ENCODE peak calls at places on chromosomes 11 and 22, in ten cellular contexts. One of them, this sample, is unnamed.

GRCh38 chr11:47507016-47507631 is 45.8 kb downstream of the CELF1 start:
- DNase-seq in GM10248: no peak
- DNase-seq in uterus: no peak
- DNase-seq in neural crest cell: no peak
- DNase-seq in transverse colon: no peak
- DNase-seq in endothelial cell of umbilical vein: no peak
- DNase-seq in astrocyte of the spinal cord: no peak
- DNase-seq in colonic mucosa: no peak
- DNase-seq in mammary epithelial cell: no peak
- DNase-seq in fibroblast of lung: no peak
- DNase-seq in this sample: no peak

GRCh38 chr22:40009231-40009769 is 14.5 kb downstream of the FAM83F start:
- DNase-seq in colonic mucosa: peak
- DNase-seq in mammary epithelial cell: peak
- DNase-seq in uterus: no peak
- DNase-seq in transverse colon: peak
- DNase-seq in GM10248: no peak
- DNase-seq in fibroblast of lung: peak
- DNase-seq in endothelial cell of umbilical vein: no peak
- DNase-seq in astrocyte of the spinal cord: peak
- DNase-seq in neural crest cell: no peak
- DNase-seq in this sample: no peak

GRCh38 chr11:113167599-113167998 is 146.8 kb upstream of the TTC12 start:
- DNase-seq in colonic mucosa: no peak
- DNase-seq in astrocyte of the spinal cord: no peak
- DNase-seq in mammary epithelial cell: no peak
- DNase-seq in fibroblast of lung: no peak
- DNase-seq in uterus: no peak
- DNase-seq in transverse colon: no peak
- DNase-seq in neural crest cell: no peak
- DNase-seq in endothelial cell of umbilical vein: no peak
- DNase-seq in GM10248: no peak
- DNase-seq in this sample: no peak

GRCh38 chr22:21855715-21856114 is 11.7 kb downstream of the MAPK1 start:
- DNase-seq in neural crest cell: no peak
- DNase-seq in astrocyte of the spinal cord: no peak
- DNase-seq in transverse colon: no peak
- DNase-seq in colonic mucosa: no peak
- DNase-seq in fibroblast of lung: no peak
- DNase-seq in endothelial cell of umbilical vein: no peak
- DNase-seq in uterus: no peak
- DNase-seq in GM10248: no peak
- DNase-seq in mammary epithelial cell: no peak
- DNase-seq in this sample: no peak

GRCh38 chr22:21587803-21588611 is 20.5 kb downstream of the UBE2L3 start:
- DNase-seq in transverse colon: peak
- DNase-seq in astrocyte of the spinal cord: no peak
- DNase-seq in fibroblast of lung: peak
- DNase-seq in colonic mucosa: no peak
- DNase-seq in uterus: no peak
- DNase-seq in GM10248: peak
- DNase-seq in mammary epithelial cell: no peak
- DNase-seq in neural crest cell: no peak
- DNase-seq in endothelial cell of umbilical vein: no peak
- DNase-seq in this sample: no peak

GRCh38 chr22:26484360-26484706 is 656 bp downstream of the SRRD start:
- DNase-seq in astrocyte of the spinal cord: no peak
- DNase-seq in mammary epithelial cell: no peak
- DNase-seq in endothelial cell of umbilical vein: no peak
- DNase-seq in colonic mucosa: no peak
- DNase-seq in uterus: no peak
- DNase-seq in neural crest cell: no peak
- DNase-seq in fibroblast of lung: no peak
- DNase-seq in GM10248: no peak
- DNase-seq in transverse colon: no peak
- DNase-seq in this sample: no peak

GRCh38 chr11:126440792-126441514 is 85.5 kb downstream of the ST3GAL4 start:
- DNase-seq in colonic mucosa: peak
- DNase-seq in endothelial cell of umbilical vein: peak
- DNase-seq in uterus: peak
- DNase-seq in neural crest cell: peak
- DNase-seq in mammary epithelial cell: peak
- DNase-seq in GM10248: peak
- DNase-seq in transverse colon: peak
- DNase-seq in astrocyte of the spinal cord: peak
- DNase-seq in fibroblast of lung: peak
- DNase-seq in this sample: peak

GRCh38 chr11:90775573-90776165 is 552.8 kb upstream of the CHORDC1 start:
- DNase-seq in colonic mucosa: no peak
- DNase-seq in astrocyte of the spinal cord: no peak
- DNase-seq in neural crest cell: no peak
- DNase-seq in mammary epithelial cell: no peak
- DNase-seq in uterus: no peak
- DNase-seq in transverse colon: no peak
- DNase-seq in fibroblast of lung: no peak
- DNase-seq in endothelial cell of umbilical vein: no peak
- DNase-seq in GM10248: no peak
- DNase-seq in this sample: no peak

GRCh38 chr22:41478473-41478872 is 9.6 kb downstream of the ACO2 start:
- DNase-seq in fibroblast of lung: no peak
- DNase-seq in mammary epithelial cell: no peak
- DNase-seq in astrocyte of the spinal cord: no peak
- DNase-seq in colonic mucosa: no peak
- DNase-seq in GM10248: no peak
- DNase-seq in uterus: no peak
- DNase-seq in transverse colon: no peak
- DNase-seq in neural crest cell: no peak
- DNase-seq in endothelial cell of umbilical vein: no peak
- DNase-seq in this sample: no peak

GRCh38 chr22:41481131-41481830 is 12.4 kb downstream of the ACO2 start:
- DNase-seq in transverse colon: no peak
- DNase-seq in fibroblast of lung: peak
- DNase-seq in colonic mucosa: no peak
- DNase-seq in mammary epithelial cell: no peak
- DNase-seq in neural crest cell: no peak
- DNase-seq in astrocyte of the spinal cord: peak
- DNase-seq in GM10248: no peak
- DNase-seq in endothelial cell of umbilical vein: no peak
- DNase-seq in uterus: peak
- DNase-seq in this sample: no peak

GRCh38 chr22:41480397-41480735 is 11.4 kb downstream of the ACO2 start:
- DNase-seq in endothelial cell of umbilical vein: no peak
- DNase-seq in astrocyte of the spinal cord: peak
- DNase-seq in colonic mucosa: no peak
- DNase-seq in fibroblast of lung: peak
- DNase-seq in mammary epithelial cell: no peak
- DNase-seq in neural crest cell: no peak
- DNase-seq in transverse colon: no peak
- DNase-seq in uterus: no peak
- DNase-seq in GM10248: no peak
- DNase-seq in this sample: no peak

GRCh38 chr22:41478891-41479521 is 10.1 kb downstream of the ACO2 start:
- DNase-seq in endothelial cell of umbilical vein: no peak
- DNase-seq in colonic mucosa: no peak
- DNase-seq in transverse colon: no peak
- DNase-seq in fibroblast of lung: peak
- DNase-seq in mammary epithelial cell: peak
- DNase-seq in uterus: no peak
- DNase-seq in astrocyte of the spinal cord: peak
- DNase-seq in neural crest cell: no peak
- DNase-seq in GM10248: peak
- DNase-seq in this sample: no peak

GRCh38 chr22:41479671-41480396 is 10.9 kb downstream of the ACO2 start:
- DNase-seq in uterus: no peak
- DNase-seq in neural crest cell: peak
- DNase-seq in mammary epithelial cell: no peak
- DNase-seq in endothelial cell of umbilical vein: no peak
- DNase-seq in GM10248: no peak
- DNase-seq in astrocyte of the spinal cord: peak
- DNase-seq in fibroblast of lung: peak
- DNase-seq in colonic mucosa: no peak
- DNase-seq in transverse colon: no peak
- DNase-seq in this sample: no peak
- TF ChIP-seq CTCF in uterus: no peak
- TF ChIP-seq CTCF in neural crest cell: no peak
- TF ChIP-seq CTCF in mammary epithelial cell: no peak
- TF ChIP-seq CTCF in endothelial cell of umbilical vein: no peak
- TF ChIP-seq CTCF in GM10248: no peak
- TF ChIP-seq CTCF in astrocyte of the spinal cord: peak
- TF ChIP-seq CTCF in fibroblast of lung: peak
- TF ChIP-seq CTCF in colonic mucosa: no peak
- TF ChIP-seq CTCF in transverse colon: no peak
- TF ChIP-seq CTCF in this sample: no peak

DNA sequence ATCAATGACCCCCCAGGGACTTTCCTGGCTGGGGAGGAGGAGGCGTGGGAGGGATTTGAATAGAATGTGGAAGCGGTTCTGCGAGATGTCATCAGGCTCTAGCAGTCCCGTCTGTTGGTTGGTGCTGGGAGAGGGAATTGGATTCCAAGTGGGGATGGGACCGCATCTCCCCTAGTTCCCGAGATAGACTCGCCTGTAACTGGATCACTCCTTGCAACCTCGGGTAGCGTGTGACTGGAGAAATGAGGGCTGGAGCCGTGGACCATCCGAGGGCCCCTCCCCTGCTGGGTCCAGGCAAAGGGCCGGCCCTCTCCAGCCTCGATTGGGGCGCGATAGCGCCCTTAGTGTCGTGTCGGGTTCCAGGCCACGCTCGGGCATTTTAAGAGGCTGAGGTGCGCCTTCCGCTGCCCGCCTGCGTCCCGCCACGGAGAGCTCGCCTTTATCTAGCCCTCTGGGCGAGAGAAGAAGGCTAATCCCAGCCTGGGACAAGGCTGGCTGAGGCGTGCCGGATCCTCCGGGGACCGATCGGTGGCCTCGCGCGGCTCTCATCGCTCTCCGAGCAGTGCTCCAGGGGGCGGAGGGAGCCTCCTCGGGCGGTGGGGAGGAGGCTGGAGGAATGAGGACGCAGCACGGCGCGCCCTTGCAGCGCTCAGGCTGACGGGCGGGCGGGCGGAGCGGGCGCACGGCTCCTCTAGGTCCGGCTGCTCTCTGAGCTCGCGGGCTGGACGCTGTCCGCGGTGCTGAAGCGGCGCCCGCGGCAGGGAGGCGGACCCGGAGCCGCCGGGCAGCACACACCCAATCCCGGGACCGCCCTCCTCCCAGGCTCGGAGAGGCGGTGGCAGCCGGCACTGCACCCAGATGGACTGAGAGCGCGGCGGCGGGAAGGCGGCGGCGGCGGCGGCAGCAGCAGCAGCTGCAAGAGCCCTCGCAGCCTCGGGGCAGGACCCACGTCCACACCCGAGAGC is 107.8 kb downstream of the OSBP2 start:
- DNase-seq in fibroblast of lung: peak
- DNase-seq in uterus: peak
- DNase-seq in endothelial cell of umbilical vein: peak
- DNase-seq in astrocyte of the spinal cord: peak
- DNase-seq in neural crest cell: peak
- DNase-seq in colonic mucosa: peak
- DNase-seq in GM10248: peak
- DNase-seq in transverse colon: peak
- DNase-seq in mammary epithelial cell: peak
- DNase-seq in this sample: peak
- TF ChIP-seq CTCF in fibroblast of lung: no peak
- TF ChIP-seq CTCF in uterus: peak
- TF ChIP-seq CTCF in endothelial cell of umbilical vein: no peak
- TF ChIP-seq CTCF in astrocyte of the spinal cord: peak
- TF ChIP-seq CTCF in neural crest cell: peak
- TF ChIP-seq CTCF in colonic mucosa: peak
- TF ChIP-seq CTCF in GM10248: no peak
- TF ChIP-seq CTCF in transverse colon: peak
- TF ChIP-seq CTCF in mammary epithelial cell: no peak
- TF ChIP-seq CTCF in this sample: peak

DNA sequence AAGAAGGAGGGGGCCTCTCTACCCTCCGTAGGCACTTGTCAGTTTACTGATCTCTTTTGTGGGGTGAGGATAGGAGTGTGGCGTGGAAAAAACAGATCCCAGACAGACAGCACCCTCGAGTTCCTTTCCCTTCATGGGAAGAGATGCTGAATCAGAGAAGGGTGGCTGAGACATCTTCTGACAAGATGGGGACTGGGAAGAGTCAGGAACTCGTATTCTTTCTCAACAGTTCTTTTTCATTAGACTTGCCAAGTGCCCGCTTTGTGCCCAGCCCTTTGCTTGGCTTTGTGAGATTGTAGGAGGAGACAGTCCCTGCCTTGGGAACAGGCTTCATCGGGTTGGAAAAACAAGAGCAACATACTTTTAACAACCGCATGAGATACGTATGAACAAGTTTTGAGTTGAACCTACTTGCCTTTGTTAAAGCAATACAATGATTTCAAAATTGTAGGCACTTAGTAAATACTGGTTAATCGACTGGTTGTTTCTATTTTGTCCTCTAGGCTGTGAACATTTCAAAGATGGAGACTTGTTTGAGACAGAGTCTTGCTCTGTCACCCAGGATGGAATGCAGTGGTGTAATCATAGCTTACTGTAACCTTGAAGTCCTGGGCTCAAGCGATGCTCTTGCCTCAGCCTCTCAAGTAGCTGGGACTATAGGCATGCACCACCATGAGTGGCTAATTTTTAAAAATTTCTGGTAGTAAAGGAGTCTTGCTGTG is 1.1 kb downstream of the RRM1 start:
- DNase-seq in uterus: no peak
- DNase-seq in transverse colon: no peak
- DNase-seq in fibroblast of lung: peak
- DNase-seq in neural crest cell: no peak
- DNase-seq in endothelial cell of umbilical vein: peak
- DNase-seq in GM10248: no peak
- DNase-seq in astrocyte of the spinal cord: peak
- DNase-seq in mammary epithelial cell: peak
- DNase-seq in colonic mucosa: no peak
- DNase-seq in this sample: no peak
- TF ChIP-seq CTCF in uterus: no peak
- TF ChIP-seq CTCF in transverse colon: no peak
- TF ChIP-seq CTCF in fibroblast of lung: no peak
- TF ChIP-seq CTCF in neural crest cell: peak
- TF ChIP-seq CTCF in endothelial cell of umbilical vein: no peak
- TF ChIP-seq CTCF in GM10248: no peak
- TF ChIP-seq CTCF in astrocyte of the spinal cord: no peak
- TF ChIP-seq CTCF in mammary epithelial cell: peak
- TF ChIP-seq CTCF in colonic mucosa: no peak
- TF ChIP-seq CTCF in this sample: no peak

DNA sequence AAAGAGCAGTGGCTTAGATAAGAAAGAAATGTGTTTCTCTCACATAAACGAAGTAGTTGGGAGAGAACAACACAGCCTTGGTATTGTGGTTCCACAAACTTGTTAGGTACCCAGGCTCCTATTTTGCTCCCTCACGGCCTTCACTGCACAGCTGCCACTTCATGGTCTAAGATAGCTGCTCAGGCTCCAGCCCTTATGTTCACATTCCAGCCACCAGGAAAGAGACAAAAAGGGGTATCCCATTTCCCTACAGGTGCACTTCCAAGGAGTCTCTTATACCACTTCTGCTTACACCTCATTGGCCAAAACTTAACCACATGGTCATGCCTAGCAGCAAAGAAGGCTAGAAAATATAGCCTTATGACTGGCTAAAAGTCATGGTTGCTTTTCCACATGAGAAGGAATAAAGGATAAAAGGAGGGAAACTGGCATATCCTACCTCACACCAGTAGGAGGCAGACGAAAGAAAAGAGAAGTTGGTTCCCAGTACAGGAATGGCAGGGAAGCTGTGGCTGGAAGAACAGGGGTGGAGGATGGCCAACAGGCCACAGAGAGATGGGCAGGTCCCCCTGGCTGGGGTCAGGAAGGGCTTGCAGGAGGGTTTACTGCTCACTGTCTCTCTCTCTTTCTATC is 5.4 kb upstream of the HDHD5 start:
- DNase-seq in astrocyte of the spinal cord: no peak
- DNase-seq in neural crest cell: no peak
- DNase-seq in uterus: no peak
- DNase-seq in mammary epithelial cell: no peak
- DNase-seq in fibroblast of lung: no peak
- DNase-seq in endothelial cell of umbilical vein: no peak
- DNase-seq in colonic mucosa: no peak
- DNase-seq in transverse colon: no peak
- DNase-seq in GM10248: no peak
- DNase-seq in this sample: no peak
- TF ChIP-seq CTCF in astrocyte of the spinal cord: peak
- TF ChIP-seq CTCF in neural crest cell: peak
- TF ChIP-seq CTCF in uterus: no peak
- TF ChIP-seq CTCF in mammary epithelial cell: peak
- TF ChIP-seq CTCF in fibroblast of lung: peak
- TF ChIP-seq CTCF in endothelial cell of umbilical vein: peak
- TF ChIP-seq CTCF in colonic mucosa: no peak
- TF ChIP-seq CTCF in transverse colon: no peak
- TF ChIP-seq CTCF in GM10248: no peak
- TF ChIP-seq CTCF in this sample: peak

This sample was measured in osteocyte.